ENCODE peak calls at places on chromosomes 12 and 14, in six cellular contexts. U, E, Y, A, B and N are unnamed samples.

GRCh38 chr14:100330396-100330931 is 7.3 kb downstream of the SLC25A47 start:
- DNase-seq in U (no peak), E (no peak), Y (no peak), A (no peak), B (no peak), N (no peak)

GRCh38 chr12:56129210-56129691 is 1.2 kb downstream of the ESYT1 start:
- DNase-seq in U (peak), E (peak), Y (peak), A (no peak), B (peak), N (no peak)

GRCh38 chr14:93832665-93833064 is 44.4 kb upstream of the PRIMA1 start:
- DNase-seq in U (peak), E (no peak), Y (no peak), A (no peak), B (peak), N (no peak)

GRCh38 chr14:89660183-89660582 is 243.2 kb upstream of the FOXN3 start:
- DNase-seq in U (no peak), E (no peak), Y (peak), A (no peak), B (peak), N (no peak)

GRCh38 chr12:32877670-32878459 is 18.7 kb downstream of the PKP2 start:
- DNase-seq in U (no peak), E (no peak), Y (peak), A (no peak), B (peak), N (no peak)

GRCh38 chr12:7483343-7483742 is 20.2 kb downstream of the CD163 start:
- DNase-seq in U (no peak), E (peak), Y (no peak), A (no peak), B (no peak), N (no peak)

GRCh38 chr14:100534528-100535286 is 52.5 kb downstream of the BEGAIN start:
- DNase-seq in U (no peak), E (no peak), Y (no peak), A (no peak), B (no peak), N (peak)

GRCh38 chr14:55306938-55307589 is 35.8 kb downstream of the FBXO34 start:
- DNase-seq in U (no peak), E (no peak), Y (no peak), A (no peak), B (no peak), N (no peak)

GRCh38 chr14:69107407-69108003 is 45.4 kb downstream of the DCAF5 start:
- DNase-seq in U (no peak), E (peak), Y (peak), A (peak), B (no peak), N (no peak)

GRCh38 chr14:88198441-88198840 is 124.6 kb downstream of the KCNK10 start:
- DNase-seq in U (no peak), E (no peak), Y (no peak), A (no peak), B (no peak), N (no peak)

GRCh38 chr12:67649165-67650126 is 901 bp downstream of the DYRK2 start:
- DNase-seq in U (peak), E (peak), Y (no peak), A (no peak), B (peak), N (no peak)

GRCh38 chr14:75143761-75144527 is 17.1 kb upstream of the NEK9 start:
- DNase-seq in U (no peak), E (no peak), Y (no peak), A (no peak), B (no peak), N (no peak)

GRCh38 chr12:62679569-62679968 is 212.9 kb downstream of the MON2 start:
- DNase-seq in U (no peak), E (no peak), Y (no peak), A (no peak), B (no peak), N (no peak)

GRCh38 chr14:33512201-33512600 is 438.7 kb downstream of the EGLN3 start:
- DNase-seq in U (no peak), E (no peak), Y (peak), A (no peak), B (no peak), N (no peak)

GRCh38 chr14:101068293-101068957 is 164.9 kb upstream of the RTL1 start:
- DNase-seq in U (peak), E (no peak), Y (no peak), A (no peak), B (no peak), N (no peak)

GRCh38 chr12:42802688-42803279 is 213.2 kb upstream of the PRICKLE1 start:
- DNase-seq in U (no peak), E (no peak), Y (peak), A (no peak), B (no peak), N (no peak)

DNA sequence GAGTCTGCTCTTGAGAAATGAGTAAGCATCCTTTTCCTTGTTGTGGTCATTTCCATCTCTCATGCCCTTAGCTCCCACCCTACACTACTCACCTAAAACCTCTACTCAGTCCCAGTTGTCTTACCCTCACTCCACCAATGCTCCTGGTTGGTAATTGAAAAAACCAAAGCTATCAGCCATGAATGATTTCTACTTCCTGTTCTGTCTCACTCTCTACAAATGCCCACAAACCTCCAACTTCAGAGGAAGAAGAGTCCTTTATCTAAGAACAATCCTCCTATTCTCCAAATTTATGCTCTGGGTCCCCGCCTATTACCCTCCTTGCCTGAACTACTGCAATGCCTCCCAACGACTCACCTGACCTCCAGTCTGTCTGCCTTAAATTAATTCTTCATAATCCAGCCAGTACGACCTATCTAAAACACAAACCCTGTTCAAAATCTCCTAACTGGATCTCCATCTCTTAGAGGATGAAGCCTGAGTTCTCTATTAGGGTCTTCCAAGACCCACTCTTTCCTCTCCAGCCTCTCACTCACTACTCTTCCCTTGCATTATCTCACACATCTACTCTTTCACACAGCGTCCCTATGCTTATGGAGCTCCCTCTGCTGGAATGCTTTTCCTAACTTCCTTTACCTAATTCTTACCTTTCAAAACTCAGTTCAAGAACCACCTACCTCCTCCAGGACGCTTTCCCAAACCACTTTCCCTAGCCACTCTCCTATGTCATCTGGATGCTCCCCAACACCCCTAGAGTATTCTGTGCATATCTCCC is 2.2 kb downstream of the DHRS1 start:
- DNase-seq in U (no peak), E (peak), Y (no peak), A (no peak), B (no peak), N (no peak)
- TF ChIP-seq CTCF in U (peak), E (peak), Y (peak), A (peak), B (peak), N (no peak)

GRCh38 chr12:65840793-65841670 is 16.7 kb downstream of the HMGA2 start:
- DNase-seq in U (no peak), E (peak), Y (no peak), A (no peak), B (no peak), N (no peak)
- TF ChIP-seq CTCF in U (no peak), E (peak), Y (no peak), A (no peak), B (no peak), N (no peak)

DNA sequence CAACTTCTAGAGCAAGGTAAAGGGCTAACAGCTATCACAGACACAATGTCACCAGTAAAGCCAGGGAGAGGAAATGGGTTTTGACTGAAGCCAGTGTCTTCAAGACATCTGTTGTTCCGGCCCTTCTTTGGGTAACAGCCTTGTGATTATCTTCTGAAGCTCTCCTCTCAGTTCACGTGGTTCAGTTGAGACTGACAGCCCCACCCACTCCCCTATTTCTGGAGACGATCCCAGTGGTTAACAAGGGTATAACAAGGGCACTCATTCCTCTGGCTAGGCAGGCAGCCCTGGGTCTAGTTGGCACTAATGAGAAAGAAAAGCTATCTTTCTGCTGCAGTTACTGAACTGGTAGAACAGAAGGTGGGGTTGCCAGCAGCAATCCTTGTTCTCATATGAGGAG is 6.9 kb downstream of the GNPTAB start:
- DNase-seq in U (no peak), E (peak), Y (peak), A (no peak), B (peak), N (no peak)
- TF ChIP-seq CTCF in U (peak), E (peak), Y (no peak), A (no peak), B (peak), N (peak)

DNA sequence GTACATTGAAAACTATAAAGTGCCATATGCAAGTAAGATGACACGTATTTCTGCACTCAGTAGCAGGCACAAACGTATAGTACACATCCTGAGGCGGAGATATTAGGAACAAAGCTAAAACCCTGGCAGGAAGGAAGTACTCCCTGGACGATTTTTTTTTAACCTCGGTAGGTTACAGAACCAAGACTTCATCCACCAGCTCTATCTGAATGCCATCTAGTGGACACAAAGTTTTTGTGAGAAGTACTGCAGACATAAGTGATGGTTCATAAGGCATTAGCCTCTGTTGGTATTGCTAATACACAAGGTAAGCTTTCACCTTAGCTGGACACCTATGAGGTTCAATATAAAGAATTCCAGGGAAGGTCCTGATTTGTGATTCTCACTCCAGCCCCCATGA is 83.0 kb upstream of the CCDC196 start:
- DNase-seq in U (no peak), E (peak), Y (peak), A (no peak), B (no peak), N (peak)
- TF ChIP-seq CTCF in U (no peak), E (peak), Y (peak), A (peak), B (peak), N (peak)

DNA sequence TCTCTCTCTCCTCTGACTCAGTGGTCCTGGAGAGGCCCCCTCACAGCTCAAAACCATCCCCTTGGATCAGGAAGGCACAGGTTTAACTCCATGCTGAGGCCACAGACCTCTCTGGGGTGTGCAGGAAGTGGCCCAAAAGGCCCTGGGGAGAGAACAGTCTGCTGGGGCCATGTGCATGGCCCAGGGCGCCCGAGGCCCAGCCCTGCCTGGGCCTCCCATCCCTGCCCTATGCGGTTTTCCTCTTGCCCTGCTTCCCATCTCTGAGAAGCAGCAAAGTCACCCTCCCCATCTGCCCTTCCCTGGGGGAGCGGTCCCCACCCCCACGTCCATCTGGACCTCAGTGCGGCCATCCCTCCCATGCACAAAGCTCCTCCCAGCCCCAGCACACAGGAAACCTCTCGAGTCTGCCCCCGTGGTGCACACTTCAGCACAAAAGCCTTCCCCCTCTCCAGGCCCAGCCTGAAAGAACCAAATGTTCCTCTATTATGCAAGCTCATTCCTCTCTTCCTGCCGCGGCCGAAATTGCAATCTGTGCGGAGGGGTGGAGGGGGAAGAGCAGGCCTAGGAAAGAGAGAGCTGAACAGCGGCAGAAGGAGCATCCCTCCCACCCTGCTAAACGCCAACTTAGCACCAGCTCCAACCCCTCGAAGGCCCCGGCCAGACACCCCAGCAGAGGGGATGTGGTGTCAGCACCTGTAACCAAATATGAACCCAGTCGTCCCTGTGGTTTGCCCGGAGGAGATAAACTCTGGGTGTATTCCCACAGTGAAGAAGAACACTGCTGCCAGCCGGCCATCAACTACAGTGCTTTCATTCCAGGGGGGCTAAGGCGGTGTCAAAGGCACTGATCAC is 108.5 kb downstream of the SCARB1 start:
- DNase-seq in U (peak), E (no peak), Y (peak), A (no peak), B (peak), N (peak)
- TF ChIP-seq CTCF in U (no peak), E (no peak), Y (no peak), A (no peak), B (no peak), N (no peak)

GRCh38 chr14:76919811-76920571 is 93.8 kb downstream of the LRRC74A start:
- DNase-seq in U (no peak), E (peak), Y (peak), A (peak), B (peak), N (no peak)

GRCh38 chr14:76919431-76919810 is 93.2 kb downstream of the LRRC74A start:
- DNase-seq in U (no peak), E (peak), Y (no peak), A (no peak), B (no peak), N (no peak)

GRCh38 chr14:76918176-76918750 is 92.1 kb downstream of the LRRC74A start:
- DNase-seq in U (peak), E (no peak), Y (peak), A (peak), B (peak), N (peak)

GRCh38 chr14:76917759-76918175 is 91.6 kb downstream of the LRRC74A start:
- DNase-seq in U (no peak), E (no peak), Y (no peak), A (no peak), B (peak), N (no peak)

GRCh38 chr14:76918751-76919421 is 92.7 kb downstream of the LRRC74A start:
- DNase-seq in U (peak), E (peak), Y (peak), A (peak), B (peak), N (peak)
- TF ChIP-seq CTCF in U (no peak), E (peak), Y (peak), A (no peak), B (peak), N (peak)

GRCh38 chr14:31300296-31300695 is 92.7 kb upstream of the HECTD1 start:
- DNase-seq in U (no peak), E (peak), Y (no peak), A (no peak), B (no peak), N (no peak)
- TF ChIP-seq CTCF in U (no peak), E (peak), Y (peak), A (peak), B (no peak), N (no peak)